ENCODE peak calls at places on chromosome 16, in ten cellular contexts. L is lower leg skin; M is AG10803; P is PC-3; W is activated CD8-positive, alpha-beta T cell treated with anti-CD3 and anti-CD28 coated beads, Interleukin-2, amount 10 ng/mL, durations not matched to agents 7 days and 5 days; Z is NCI-H2171; J is ascending aorta; V is heart left ventricle; U is Kasumi-1; S is GF-D8. K is an unnamed sample.

GRCh38 chr16:63921737-63922136 is 1200.1 kb downstream of the CDH11 start:
- DNase-seq in W (no peak), U (no peak), V (no peak), S (no peak), J (no peak), L (no peak), P (no peak), Z (no peak), M (no peak), K (no peak)

GRCh38 chr16:12159028-12159427 is 182.5 kb downstream of the SNX29 start:
- DNase-seq in L (no peak), P (no peak), M (no peak), Z (no peak), V (no peak), U (no peak), S (no peak), W (no peak), J (no peak), K (no peak)

GRCh38 chr16:4341250-4341649 is 9.9 kb downstream of the PAM16 start:
- DNase-seq in U (no peak), W (no peak), P (no peak), M (no peak), V (no peak), S (no peak), L (no peak), J (no peak), Z (no peak), K (no peak)

GRCh38 chr16:48559462-48560211 is 50.3 kb downstream of the N4BP1 start:
- DNase-seq in M (no peak), W (no peak), Z (no peak), J (no peak), V (no peak), S (peak), P (no peak), U (peak), L (no peak), K (no peak)

GRCh38 chr16:22788190-22788530 is 25.8 kb upstream of the HS3ST2 start:
- DNase-seq in V (no peak), U (no peak), J (no peak), S (peak), P (no peak), W (no peak), Z (no peak), M (no peak), L (no peak), K (no peak)

GRCh38 chr16:89873109-89873821 is at the start of gene TCF25:
- DNase-seq in U (peak), L (peak), V (peak), J (peak), W (peak), Z (peak), M (peak), P (peak), S (peak), K (peak)

GRCh38 chr16:4316103-4316731 is 350 bp downstream of the GLIS2 start:
- DNase-seq in W (no peak), Z (no peak), L (no peak), U (no peak), S (no peak), J (no peak), P (peak), V (no peak), M (no peak), K (no peak)

GRCh38 chr16:80040814-80041213 is 440.3 kb upstream of the MAF start:
- DNase-seq in Z (no peak), W (no peak), L (peak), M (no peak), J (no peak), U (no peak), P (no peak), V (no peak), S (no peak), K (no peak)